ENCODE peak calls at places on chromosome 2, in eight cellular contexts. V is astrocyte of the hippocampus; P is IMR-90; N is activated CD4-positive, CD25-positive, alpha-beta regulatory T cell treated with anti-CD3 and anti-CD28 coated beads, Interleukin-2, amount 50 U/mL, for 16 hours; C is GDM1; X is GM23338; Y is putamen; T is AG08396. B is an unnamed sample.

GRCh38 chr2:192218970-192219369 is 24.2 kb upstream of the TMEFF2 start:
- DNase-seq in V (no peak), P (no peak), T (no peak), C (no peak), Y (no peak), N (no peak), X (no peak), B (no peak)

GRCh38 chr2:19350678-19351401 is 7.6 kb downstream of the OSR1 start:
- DNase-seq in X (no peak), V (no peak), P (no peak), T (no peak), Y (no peak), C (no peak), N (no peak), B (no peak)

GRCh38 chr2:230940476-230940815 is 15.4 kb upstream of the GPR55 start:
- DNase-seq in V (no peak), T (no peak), N (no peak), Y (no peak), X (no peak), P (no peak), C (no peak), B (no peak)

GRCh38 chr2:84894758-84895520 is 10.5 kb upstream of the TMSB10 start:
- DNase-seq in V (peak), P (peak), Y (no peak), X (no peak), C (peak), T (no peak), N (no peak), B (no peak)

GRCh38 chr2:224945134-224945533 is 97.1 kb downstream of the DOCK10 start:
- DNase-seq in N (no peak), V (no peak), T (no peak), Y (no peak), C (no peak), X (no peak), P (no peak), B (no peak)

GRCh38 chr2:40497251-40497859 is 45.5 kb upstream of the SLC8A1 start:
- DNase-seq in T (no peak), N (no peak), C (no peak), P (peak), Y (no peak), V (no peak), X (no peak), B (no peak)

GRCh38 chr2:72955188-72956049 is 38.1 kb downstream of the EMX1 start:
- DNase-seq in X (no peak), P (no peak), C (no peak), Y (no peak), N (no peak), V (peak), T (no peak), B (no peak)

GRCh38 chr2:129483366-129483765 is 496.1 kb upstream of the RAB6C start:
- DNase-seq in N (no peak), P (no peak), V (no peak), T (no peak), C (no peak), Y (peak), X (no peak), B (peak)

GRCh38 chr2:9205481-9205880 is 1.1 kb upstream of the ASAP2 start:
- DNase-seq in V (no peak), T (no peak), Y (no peak), N (no peak), X (no peak), P (no peak), C (no peak), B (no peak)

GRCh38 chr2:206225435-206226232 is 48.8 kb upstream of the ZDBF2 start:
- DNase-seq in N (no peak), Y (no peak), P (no peak), X (no peak), T (no peak), V (no peak), C (no peak), B (no peak)

GRCh38 chr2:108869542-108869941 is 83.0 kb downstream of the CCDC138 start:
- DNase-seq in Y (no peak), V (no peak), P (no peak), C (no peak), N (no peak), X (no peak), T (no peak), B (no peak)

GRCh38 chr2:180910831-180911665 is 69.4 kb upstream of the UBE2E3 start:
- DNase-seq in N (no peak), Y (no peak), X (peak), P (peak), V (no peak), T (no peak), C (no peak), B (no peak)

GRCh38 chr2:168751104-168751768 is 51.2 kb upstream of the NOSTRIN start:
- DNase-seq in X (no peak), T (no peak), N (no peak), P (no peak), Y (no peak), V (no peak), C (no peak), B (no peak)

GRCh38 chr2:208872591-208872990 is 466.0 kb downstream of the PTH2R start:
- DNase-seq in C (no peak), N (no peak), T (no peak), P (no peak), X (no peak), Y (peak), V (no peak), B (no peak)

GRCh38 chr2:205352593-205352992 is 329.7 kb upstream of the NRP2 start:
- DNase-seq in P (peak), C (no peak), V (peak), N (no peak), X (no peak), Y (no peak), T (peak), B (no peak)

B was measured in head of caudate nucleus.